ENCODE peak calls at places on chromosomes 6 and 20, in five cellular contexts. One of them, this sample, is unnamed.

GRCh38 chr6:119096683-119097310 is 18.3 kb upstream of the FAM184A start:
- DNase-seq in neural progenitor cell: no peak
- DNase-seq in HCT116: no peak
- DNase-seq in tibial nerve: peak
- DNase-seq in left ventricle myocardium inferior: peak
- DNase-seq in this sample: peak

GRCh38 chr20:47605673-47606413 is 104.2 kb downstream of the NCOA3 start:
- DNase-seq in neural progenitor cell: no peak
- DNase-seq in HCT116: no peak
- DNase-seq in tibial nerve: no peak
- DNase-seq in left ventricle myocardium inferior: no peak
- DNase-seq in this sample: no peak

GRCh38 chr6:139722540-139722939 is 348.1 kb upstream of the CITED2 start:
- DNase-seq in neural progenitor cell: no peak
- DNase-seq in HCT116: no peak
- DNase-seq in tibial nerve: no peak
- DNase-seq in left ventricle myocardium inferior: no peak
- DNase-seq in this sample: no peak

GRCh38 chr20:24437322-24438090 is 31.9 kb upstream of the SYNDIG1 start:
- DNase-seq in neural progenitor cell: no peak
- DNase-seq in HCT116: no peak
- DNase-seq in tibial nerve: no peak
- DNase-seq in left ventricle myocardium inferior: no peak
- DNase-seq in this sample: no peak

GRCh38 chr6:21999012-21999528 is 297.8 kb downstream of the PRL start:
- DNase-seq in neural progenitor cell: no peak
- DNase-seq in HCT116: no peak
- DNase-seq in tibial nerve: no peak
- DNase-seq in left ventricle myocardium inferior: no peak
- DNase-seq in this sample: no peak

GRCh38 chr6:134806151-134806550 is 143.8 kb downstream of the ALDH8A1 start:
- DNase-seq in neural progenitor cell: no peak
- DNase-seq in HCT116: no peak
- DNase-seq in tibial nerve: no peak
- DNase-seq in left ventricle myocardium inferior: no peak
- DNase-seq in this sample: no peak

GRCh38 chr6:45590225-45590624 is 212.5 kb upstream of the SUPT3H start:
- DNase-seq in neural progenitor cell: no peak
- DNase-seq in HCT116: no peak
- DNase-seq in tibial nerve: no peak
- DNase-seq in left ventricle myocardium inferior: no peak
- DNase-seq in this sample: peak

GRCh38 chr6:81171991-81172740 is 580.3 kb downstream of the TENT5A start:
- DNase-seq in neural progenitor cell: no peak
- DNase-seq in HCT116: peak
- DNase-seq in tibial nerve: peak
- DNase-seq in left ventricle myocardium inferior: peak
- DNase-seq in this sample: no peak

GRCh38 chr6:128964771-128965170 is 81.8 kb downstream of the LAMA2 start:
- DNase-seq in neural progenitor cell: no peak
- DNase-seq in HCT116: no peak
- DNase-seq in tibial nerve: no peak
- DNase-seq in left ventricle myocardium inferior: no peak
- DNase-seq in this sample: no peak

GRCh38 chr20:8946036-8946926 is 122.6 kb upstream of the PLCB4 start:
- DNase-seq in neural progenitor cell: peak
- DNase-seq in HCT116: no peak
- DNase-seq in tibial nerve: no peak
- DNase-seq in left ventricle myocardium inferior: no peak
- DNase-seq in this sample: no peak

GRCh38 chr6:89970609-89971337 is 76.5 kb downstream of the GJA10 start:
- DNase-seq in neural progenitor cell: peak
- DNase-seq in HCT116: peak
- DNase-seq in tibial nerve: no peak
- DNase-seq in left ventricle myocardium inferior: no peak
- DNase-seq in this sample: peak

GRCh38 chr6:157980288-157981131 is 1.2 kb upstream of the SYNJ2 start:
- DNase-seq in neural progenitor cell: no peak
- DNase-seq in HCT116: no peak
- DNase-seq in tibial nerve: no peak
- DNase-seq in left ventricle myocardium inferior: no peak
- DNase-seq in this sample: no peak

GRCh38 chr20:22862645-22863230 is 172.4 kb upstream of the SSTR4 start:
- DNase-seq in neural progenitor cell: no peak
- DNase-seq in HCT116: no peak
- DNase-seq in tibial nerve: no peak
- DNase-seq in left ventricle myocardium inferior: peak
- DNase-seq in this sample: peak

GRCh38 chr20:54345817-54346216 is 129.6 kb upstream of the DOK5 start:
- DNase-seq in neural progenitor cell: no peak
- DNase-seq in HCT116: no peak
- DNase-seq in tibial nerve: no peak
- DNase-seq in left ventricle myocardium inferior: no peak
- DNase-seq in this sample: no peak

GRCh38 chr20:43899274-43899878 is 15.3 kb upstream of the TOX2 start:
- DNase-seq in neural progenitor cell: no peak
- DNase-seq in HCT116: no peak
- DNase-seq in tibial nerve: no peak
- DNase-seq in left ventricle myocardium inferior: no peak
- DNase-seq in this sample: no peak

GRCh38 chr6:134938896-134939295 is 11.0 kb downstream of the ALDH8A1 start:
- DNase-seq in neural progenitor cell: no peak
- DNase-seq in HCT116: no peak
- DNase-seq in tibial nerve: no peak
- DNase-seq in left ventricle myocardium inferior: no peak
- DNase-seq in this sample: no peak

GRCh38 chr6:70709826-70710225 is 42.1 kb downstream of the SMAP1 start:
- DNase-seq in neural progenitor cell: no peak
- DNase-seq in HCT116: no peak
- DNase-seq in tibial nerve: no peak
- DNase-seq in left ventricle myocardium inferior: no peak
- DNase-seq in this sample: peak

GRCh38 chr20:46144626-46145025 is 26.5 kb downstream of the CD40 start:
- DNase-seq in neural progenitor cell: no peak
- DNase-seq in HCT116: no peak
- DNase-seq in tibial nerve: no peak
- DNase-seq in left ventricle myocardium inferior: no peak
- DNase-seq in this sample: peak

GRCh38 chr20:45867129-45867810 is 9.9 kb downstream of the ZSWIM3 start:
- DNase-seq in neural progenitor cell: no peak
- DNase-seq in HCT116: no peak
- DNase-seq in tibial nerve: no peak
- DNase-seq in left ventricle myocardium inferior: no peak
- DNase-seq in this sample: no peak

GRCh38 chr6:150272264-150272975 is 96.4 kb upstream of the IYD start:
- DNase-seq in neural progenitor cell: no peak
- DNase-seq in HCT116: no peak
- DNase-seq in tibial nerve: no peak
- DNase-seq in left ventricle myocardium inferior: no peak
- DNase-seq in this sample: peak

GRCh38 chr20:54733687-54734086 is 258.3 kb downstream of the DOK5 start:
- DNase-seq in neural progenitor cell: no peak
- DNase-seq in HCT116: no peak
- DNase-seq in tibial nerve: no peak
- DNase-seq in left ventricle myocardium inferior: no peak
- DNase-seq in this sample: no peak

GRCh38 chr6:109139109-109139508 is 43.8 kb downstream of the CEP57L1 start:
- DNase-seq in neural progenitor cell: no peak
- DNase-seq in HCT116: no peak
- DNase-seq in tibial nerve: no peak
- DNase-seq in left ventricle myocardium inferior: no peak
- DNase-seq in this sample: peak

GRCh38 chr6:45969026-45969425 is 46.6 kb downstream of the CLIC5 start:
- DNase-seq in neural progenitor cell: no peak
- DNase-seq in HCT116: no peak
- DNase-seq in tibial nerve: no peak
- DNase-seq in left ventricle myocardium inferior: no peak
- DNase-seq in this sample: no peak

DNA sequence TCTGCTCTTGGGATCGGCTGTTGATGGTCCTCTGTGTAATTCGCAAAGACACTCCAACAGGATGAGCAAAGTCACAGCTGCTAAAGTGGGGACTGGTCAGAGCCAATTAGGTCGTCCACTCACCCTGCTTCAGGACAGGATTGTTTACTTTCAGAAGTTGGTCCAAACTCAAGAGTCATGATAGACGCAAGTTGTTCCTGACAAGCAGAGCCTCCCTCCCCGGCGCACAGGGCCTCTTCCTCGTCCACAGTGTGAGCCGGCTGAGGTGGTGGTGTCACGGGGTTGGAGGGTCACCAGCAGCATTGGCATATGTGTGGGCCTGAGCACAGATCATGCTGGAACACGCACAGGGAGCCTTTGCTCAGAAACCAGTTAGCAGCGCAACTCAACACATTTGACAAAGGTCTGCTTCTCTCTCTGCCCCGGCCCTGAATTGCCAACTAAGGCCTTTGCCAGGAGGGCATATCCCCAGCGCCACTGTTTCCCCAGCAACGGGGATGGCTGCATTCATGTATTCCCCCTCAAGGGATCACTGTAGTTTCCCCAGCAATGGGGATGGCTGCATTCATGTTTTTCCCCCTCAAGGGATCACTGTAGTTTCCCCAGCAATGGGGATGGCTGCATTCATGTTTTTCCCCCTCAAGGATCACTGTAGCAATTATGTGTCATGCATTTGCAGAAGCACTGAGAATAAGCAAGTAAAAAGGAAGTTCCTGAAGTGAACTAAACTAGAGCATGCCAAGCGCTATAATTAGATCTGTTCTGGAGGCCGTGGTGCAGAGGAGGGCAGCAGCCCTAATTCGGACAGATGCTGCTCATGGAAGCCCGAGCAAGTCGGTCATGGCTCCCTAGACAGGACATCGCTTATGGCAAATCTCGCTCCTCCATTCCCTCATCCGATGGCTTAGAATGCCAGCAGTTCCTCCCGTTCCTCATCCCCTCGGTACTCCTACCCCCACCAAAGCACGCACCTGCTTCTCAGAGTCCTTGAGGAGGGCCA is 111.6 kb downstream of the THBS2 start:
- DNase-seq in neural progenitor cell: no peak
- DNase-seq in HCT116: no peak
- DNase-seq in tibial nerve: no peak
- DNase-seq in left ventricle myocardium inferior: peak
- DNase-seq in this sample: no peak
- H3K27ac ChIP-seq in neural progenitor cell: no peak
- H3K27ac ChIP-seq in HCT116: no peak
- H3K27ac ChIP-seq in tibial nerve: peak
- H3K27ac ChIP-seq in left ventricle myocardium inferior: peak
- H3K27ac ChIP-seq in this sample: no peak

DNA sequence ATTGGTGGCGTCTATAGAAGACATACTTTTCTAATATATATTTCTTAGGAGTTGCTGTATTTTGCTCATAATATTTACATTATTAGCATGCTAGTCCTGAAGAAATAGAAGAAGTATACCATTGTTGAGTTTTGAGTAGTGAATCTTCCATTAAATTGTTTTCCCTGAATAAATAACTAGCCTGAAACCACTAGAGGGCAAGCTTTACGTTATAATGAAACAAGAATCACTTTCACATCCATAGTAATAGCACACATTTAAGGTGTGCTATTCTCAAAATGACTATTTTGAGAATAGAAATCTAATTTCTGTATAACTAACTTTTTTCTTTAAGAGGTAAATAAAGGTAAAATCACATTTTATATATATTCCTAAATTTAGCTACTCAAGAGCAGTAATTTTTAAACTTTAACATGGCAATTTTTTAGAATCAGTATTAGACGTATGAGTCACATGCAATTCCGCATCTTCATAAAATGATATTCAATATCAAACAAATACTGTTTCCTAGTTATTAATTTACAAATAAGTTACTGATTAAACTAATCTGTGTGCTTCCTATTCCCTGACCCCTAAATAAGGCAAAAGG is 213.2 kb upstream of the MANEA start:
- DNase-seq in neural progenitor cell: peak
- DNase-seq in HCT116: peak
- DNase-seq in tibial nerve: no peak
- DNase-seq in left ventricle myocardium inferior: no peak
- DNase-seq in this sample: peak
- TF ChIP-seq CTCF in neural progenitor cell: peak
- TF ChIP-seq CTCF in HCT116: peak
- TF ChIP-seq CTCF in tibial nerve: no peak
- TF ChIP-seq CTCF in left ventricle myocardium inferior: peak
- TF ChIP-seq CTCF in this sample: peak

DNA sequence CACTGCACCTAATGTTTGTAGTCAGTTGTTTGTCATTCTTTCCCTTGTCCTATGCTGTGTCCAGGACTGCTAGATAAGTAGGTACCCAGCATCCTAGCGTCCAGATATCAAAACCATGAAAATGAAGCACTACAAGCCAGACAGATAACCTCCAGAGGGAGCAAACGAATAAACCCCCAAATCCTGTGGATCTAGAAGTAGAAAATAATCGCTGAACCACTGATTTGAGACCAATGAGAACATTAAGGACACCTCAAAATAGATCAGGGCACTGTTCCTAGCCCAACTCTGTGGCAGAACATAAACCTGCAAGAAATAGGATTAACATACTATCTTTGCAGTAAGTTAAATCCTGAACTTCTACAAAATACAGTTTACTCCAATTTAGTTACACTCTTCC is 1.1 kb upstream of the KLHL32 start:
- DNase-seq in neural progenitor cell: no peak
- DNase-seq in HCT116: no peak
- DNase-seq in tibial nerve: no peak
- DNase-seq in left ventricle myocardium inferior: no peak
- DNase-seq in this sample: no peak
- H3K27ac ChIP-seq in neural progenitor cell: no peak
- H3K27ac ChIP-seq in HCT116: no peak
- H3K27ac ChIP-seq in tibial nerve: peak
- H3K27ac ChIP-seq in left ventricle myocardium inferior: peak
- H3K27ac ChIP-seq in this sample: no peak

GRCh38 chr6:137849709-137850093 is 17.4 kb upstream of the TNFAIP3 start:
- DNase-seq in neural progenitor cell: no peak
- DNase-seq in HCT116: no peak
- DNase-seq in tibial nerve: no peak
- DNase-seq in left ventricle myocardium inferior: no peak
- DNase-seq in this sample: no peak

GRCh38 chr6:137847748-137848147 is 19.3 kb upstream of the TNFAIP3 start:
- DNase-seq in neural progenitor cell: no peak
- DNase-seq in HCT116: no peak
- DNase-seq in tibial nerve: no peak
- DNase-seq in left ventricle myocardium inferior: no peak
- DNase-seq in this sample: no peak

GRCh38 chr6:137849076-137849708 is 17.9 kb upstream of the TNFAIP3 start:
- DNase-seq in neural progenitor cell: no peak
- DNase-seq in HCT116: no peak
- DNase-seq in tibial nerve: no peak
- DNase-seq in left ventricle myocardium inferior: no peak
- DNase-seq in this sample: no peak

GRCh38 chr6:137850137-137850714 is 16.8 kb upstream of the TNFAIP3 start:
- DNase-seq in neural progenitor cell: no peak
- DNase-seq in HCT116: no peak
- DNase-seq in tibial nerve: no peak
- DNase-seq in left ventricle myocardium inferior: no peak
- DNase-seq in this sample: no peak

DNA sequence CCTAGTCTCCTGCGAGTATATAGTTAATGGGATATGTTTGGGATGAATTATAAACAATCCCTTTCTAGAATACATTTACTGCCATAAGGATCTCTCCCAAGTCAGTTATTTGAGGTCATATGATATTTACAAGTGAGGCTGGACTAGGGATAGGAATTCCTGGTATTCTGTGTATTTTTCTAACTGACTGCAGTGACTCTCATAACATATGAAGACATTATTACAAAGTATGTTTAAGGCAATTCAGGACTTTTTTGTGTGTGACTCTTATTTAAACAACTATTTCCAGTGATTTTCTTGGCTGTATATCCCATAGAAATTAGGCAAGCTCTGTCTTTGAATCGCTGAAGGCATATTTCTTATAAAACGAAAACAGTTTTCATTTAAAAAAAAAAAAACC is 18.4 kb upstream of the TNFAIP3 start:
- DNase-seq in neural progenitor cell: no peak
- DNase-seq in HCT116: no peak
- DNase-seq in tibial nerve: no peak
- DNase-seq in left ventricle myocardium inferior: no peak
- DNase-seq in this sample: no peak
- TF ChIP-seq CTCF in neural progenitor cell: no peak
- TF ChIP-seq CTCF in HCT116: no peak
- TF ChIP-seq CTCF in tibial nerve: no peak
- TF ChIP-seq CTCF in left ventricle myocardium inferior: no peak
- TF ChIP-seq CTCF in this sample: no peak